ENCODE peak calls at places on chromosomes 13 and 19, in ten cellular contexts. H, J, Y, V, K, Z, W, U, F and C are unnamed samples.

GRCh38 chr19:19778666-19779065 is 42.9 kb downstream of the ZNF506 start:
- DNase-seq in F (no peak), K (no peak), V (no peak), Z (no peak), Y (no peak), J (no peak), W (no peak), U (no peak), H (no peak), C (no peak)

GRCh38 chr19:34519602-34520001 is 38.0 kb downstream of the WTIP start:
- DNase-seq in Y (no peak), H (no peak), W (no peak), U (no peak), K (no peak), Z (no peak), J (no peak), V (no peak), F (no peak), C (no peak)

GRCh38 chr19:5013761-5014160 is 44.8 kb downstream of the KDM4B start:
- DNase-seq in U (no peak), F (no peak), W (no peak), V (no peak), Y (no peak), H (no peak), Z (no peak), K (no peak), J (no peak), C (no peak)

GRCh38 chr13:112346899-112347229 is 29.3 kb upstream of the SPACA7 start:
- DNase-seq in Y (no peak), Z (no peak), J (no peak), U (no peak), K (no peak), H (no peak), F (no peak), V (no peak), W (no peak), C (no peak)

GRCh38 chr13:27124571-27124970 is 47.0 kb downstream of the USP12 start:
- DNase-seq in W (no peak), Z (no peak), J (no peak), Y (no peak), F (no peak), K (no peak), V (no peak), U (no peak), H (no peak), C (no peak)

GRCh38 chr19:3822683-3823344 is 36.6 kb upstream of the MATK start:
- DNase-seq in K (no peak), Z (no peak), W (no peak), F (no peak), U (no peak), H (no peak), J (no peak), V (no peak), Y (no peak), C (no peak)

GRCh38 chr13:41505209-41505835 is 48.0 kb downstream of the RGCC start:
- DNase-seq in F (no peak), U (no peak), J (no peak), Y (no peak), V (peak), W (no peak), K (no peak), Z (no peak), H (no peak), C (no peak)

GRCh38 chr13:114097893-114098688 is 34.3 kb downstream of the RASA3 start:
- DNase-seq in F (peak), U (no peak), H (no peak), Z (peak), K (no peak), J (no peak), V (no peak), Y (no peak), W (no peak), C (no peak)

GRCh38 chr13:110685305-110685704 is 20.6 kb downstream of the CARS2 start:
- DNase-seq in J (no peak), F (peak), W (no peak), H (no peak), Y (no peak), Z (no peak), U (no peak), V (no peak), K (no peak), C (no peak)

GRCh38 chr13:85266331-85266730 is 532.9 kb downstream of the SLITRK6 start:
- DNase-seq in W (no peak), Z (no peak), V (no peak), F (no peak), K (no peak), U (no peak), Y (no peak), J (no peak), H (no peak), C (no peak)

GRCh38 chr13:52749446-52749845 is 9.8 kb upstream of the CNMD start:
- DNase-seq in J (no peak), H (no peak), F (no peak), V (no peak), U (no peak), Y (no peak), W (no peak), K (no peak), Z (no peak), C (no peak)

GRCh38 chr13:73851104-73851503 is 283.1 kb downstream of the KLF12 start:
- DNase-seq in H (no peak), F (no peak), W (no peak), K (no peak), V (no peak), U (no peak), Y (no peak), Z (no peak), J (no peak), C (no peak)

GRCh38 chr19:18895038-18895827 is 725 bp downstream of the CERS1 start:
- DNase-seq in Z (peak), H (no peak), W (no peak), V (peak), K (peak), Y (peak), J (no peak), F (peak), U (no peak), C (no peak)

GRCh38 chr19:7773841-7774240 is 10.8 kb downstream of the CLEC4M start:
- DNase-seq in H (no peak), J (no peak), V (no peak), K (no peak), Y (no peak), W (no peak), U (no peak), F (no peak), Z (no peak), C (no peak)

GRCh38 chr13:72763411-72763810 is 18.3 kb downstream of the DIS3 start:
- DNase-seq in J (no peak), W (no peak), K (no peak), V (peak), Y (no peak), U (no peak), H (no peak), Z (no peak), F (no peak), C (no peak)

GRCh38 chr13:50677687-50678463 is 165.6 kb downstream of the DLEU7 start:
- DNase-seq in V (peak), F (no peak), K (no peak), U (no peak), Z (no peak), Y (no peak), J (no peak), H (no peak), W (no peak), C (no peak)

GRCh38 chr19:55390461-55390880 is 4.7 kb downstream of the RPL28 start:
- DNase-seq in U (no peak), Z (peak), J (no peak), V (no peak), H (no peak), K (no peak), Y (no peak), F (no peak), W (no peak), C (no peak)

GRCh38 chr13:33611016-33611805 is 206.7 kb upstream of the RFC3 start:
- DNase-seq in H (peak), Y (peak), W (peak), K (no peak), F (peak), U (no peak), Z (no peak), V (peak), J (no peak), C (no peak)

GRCh38 chr19:17679526-17680234 is 8.5 kb downstream of the UNC13A start:
- DNase-seq in K (no peak), J (no peak), W (no peak), H (no peak), Z (no peak), F (no peak), Y (no peak), V (no peak), U (no peak), C (no peak)

GRCh38 chr19:40605201-40605971 is 4.2 kb downstream of the LTBP4 start:
- DNase-seq in V (peak), Y (no peak), K (peak), H (peak), U (peak), J (no peak), F (peak), W (peak), Z (peak), C (peak)

GRCh38 chr13:32587774-32588165 is 1.5 kb downstream of the PDS5B start:
- DNase-seq in U (no peak), J (no peak), K (no peak), Y (no peak), Z (no peak), F (no peak), H (no peak), V (no peak), W (no peak), C (no peak)

GRCh38 chr13:21435710-21436151 is 23.4 kb downstream of the ZDHHC20 start:
- DNase-seq in W (peak), K (no peak), V (peak), Y (no peak), J (no peak), Z (peak), F (peak), H (peak), U (peak), C (no peak)

GRCh38 chr19:56639217-56639616 is 3.7 kb upstream of the SMIM17 start:
- DNase-seq in F (no peak), V (peak), W (no peak), K (peak), H (no peak), Y (peak), J (no peak), Z (no peak), U (no peak), C (peak)

GRCh38 chr13:69363360-69363759 is 744.3 kb upstream of the ATXN8OS start:
- DNase-seq in Z (no peak), W (no peak), J (no peak), U (no peak), F (no peak), V (no peak), Y (no peak), H (no peak), K (no peak), C (no peak)

GRCh38 chr19:5707576-5708575 is 12.1 kb downstream of the LONP1 start:
- DNase-seq in U (no peak), V (no peak), K (no peak), Y (no peak), W (no peak), F (no peak), Z (no peak), J (no peak), H (no peak), C (no peak)

GRCh38 chr19:53849237-53849676 is 18.4 kb upstream of the MYADM start:
- DNase-seq in U (no peak), J (no peak), H (peak), W (no peak), Z (no peak), F (no peak), Y (no peak), V (peak), K (no peak), C (no peak)

GRCh38 chr13:49821216-49821820 is 28.8 kb upstream of the KPNA3 start:
- DNase-seq in H (no peak), V (peak), J (no peak), K (no peak), W (no peak), Y (no peak), F (no peak), Z (no peak), U (no peak), C (peak)

GRCh38 chr13:26017196-26017921 is 34.5 kb downstream of the SHISA2 start:
- DNase-seq in Z (no peak), J (no peak), W (peak), U (no peak), K (no peak), V (peak), F (no peak), H (no peak), Y (no peak), C (peak)

GRCh38 chr13:114072421-114072820 is 60.0 kb downstream of the RASA3 start:
- DNase-seq in W (no peak), H (no peak), J (no peak), K (no peak), Y (no peak), Z (peak), U (no peak), V (no peak), F (peak), C (no peak)

GRCh38 chr13:100230813-100231575 is 142.1 kb downstream of the PCCA start:
- DNase-seq in Z (no peak), Y (no peak), F (no peak), V (no peak), H (no peak), K (peak), W (no peak), J (no peak), U (no peak), C (no peak)

GRCh38 chr13:113086031-113086750 is 19.4 kb upstream of the F7 start:
- DNase-seq in J (no peak), W (no peak), F (no peak), Z (no peak), K (no peak), U (no peak), V (no peak), H (no peak), Y (no peak), C (no peak)

GRCh38 chr19:30450101-30450500 is 77.9 kb downstream of the ZNF536 start:
- DNase-seq in Z (no peak), Y (peak), V (peak), K (peak), J (no peak), F (no peak), W (no peak), H (peak), U (no peak), C (no peak)
- H3K4me3 ChIP-seq in Z (no peak), Y (no peak), V (no peak), K (no peak), J (no peak), F (peak), W (no peak), H (peak), U (no peak), C (no peak)

GRCh38 chr19:12162513-12162881 is 399 bp upstream of the ZNF136 start:
- DNase-seq in H (no peak), K (no peak), U (no peak), J (no peak), Y (no peak), W (no peak), F (no peak), V (no peak), Z (no peak), C (no peak)
- H3K4me3 ChIP-seq in H (peak), K (peak), U (peak), J (peak), Y (peak), W (peak), F (peak), V (peak), Z (peak), C (peak)

GRCh38 chr13:53781941-53782340 is 753.3 kb downstream of the OLFM4 start:
- DNase-seq in Y (peak), K (peak), V (no peak), W (no peak), H (no peak), U (no peak), F (no peak), Z (no peak), J (no peak), C (no peak)

GRCh38 chr13:53783466-53783865 is 754.9 kb downstream of the OLFM4 start:
- DNase-seq in U (no peak), Y (no peak), Z (no peak), J (no peak), W (no peak), V (no peak), H (no peak), K (no peak), F (no peak), C (no peak)

GRCh38 chr13:53778937-53779336 is 750.3 kb downstream of the OLFM4 start:
- DNase-seq in Y (no peak), J (no peak), F (no peak), V (no peak), W (no peak), K (peak), U (no peak), H (no peak), Z (no peak), C (no peak)

GRCh38 chr13:53784331-53784730 is 755.7 kb downstream of the OLFM4 start:
- DNase-seq in U (no peak), J (no peak), Y (no peak), F (no peak), V (no peak), K (no peak), Z (no peak), H (no peak), W (no peak), C (no peak)

GRCh38 chr13:53782400-53783030 is 753.9 kb downstream of the OLFM4 start:
- DNase-seq in W (no peak), Z (no peak), K (peak), Y (peak), J (peak), U (no peak), V (peak), H (peak), F (no peak), C (peak)
- H3K4me3 ChIP-seq in W (no peak), Z (no peak), K (peak), Y (no peak), J (no peak), U (peak), V (peak), H (peak), F (no peak), C (no peak)

DNA sequence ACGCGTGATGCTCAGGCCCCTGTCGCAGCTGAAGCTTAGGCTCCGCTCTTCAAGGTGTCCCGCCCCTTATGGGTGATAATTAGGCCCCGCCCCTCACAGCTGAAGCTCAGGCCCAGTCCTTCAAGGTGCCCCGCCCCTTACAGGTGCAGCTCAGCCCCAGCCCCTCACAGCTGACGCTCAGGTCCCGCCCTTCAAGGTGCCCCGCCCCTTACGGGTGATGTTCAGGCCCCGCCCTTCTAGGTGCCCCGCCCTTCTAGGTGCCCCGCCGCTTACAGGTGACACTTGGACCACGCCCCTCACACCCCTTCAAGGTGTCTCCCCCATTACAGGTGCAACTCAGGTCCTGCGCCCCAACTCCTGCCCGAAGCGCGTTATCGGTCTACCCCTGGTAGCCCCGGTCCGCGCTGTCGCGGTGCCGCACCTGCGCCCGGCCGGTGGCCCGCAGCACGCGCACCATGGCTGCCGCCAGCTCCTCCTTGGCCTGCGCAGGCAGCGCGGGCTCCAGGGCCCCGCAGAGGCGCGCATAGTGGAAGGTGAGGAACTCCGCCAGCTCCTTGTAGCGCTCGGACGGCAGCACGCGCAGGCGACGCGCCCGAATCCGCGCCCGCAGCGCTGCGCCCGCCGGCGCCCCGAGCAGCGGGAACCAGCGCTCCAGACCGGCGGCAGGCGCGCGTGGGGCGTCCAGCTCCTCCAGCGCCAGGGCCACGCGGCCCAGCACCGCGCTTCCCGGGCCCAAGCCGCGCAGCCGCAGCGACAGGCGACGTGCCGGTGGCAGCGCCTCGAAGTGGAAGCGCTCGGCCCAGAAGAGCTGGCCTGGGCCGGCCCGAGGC is 7.3 kb downstream of the RASAL3 start:
- DNase-seq in Y (no peak), K (peak), V (no peak), Z (no peak), H (no peak), W (no peak), J (no peak), U (no peak), F (no peak), C (no peak)
- H3K4me3 ChIP-seq in Y (peak), K (peak), V (no peak), Z (no peak), H (peak), W (no peak), J (no peak), U (no peak), F (peak), C (no peak)

DNA sequence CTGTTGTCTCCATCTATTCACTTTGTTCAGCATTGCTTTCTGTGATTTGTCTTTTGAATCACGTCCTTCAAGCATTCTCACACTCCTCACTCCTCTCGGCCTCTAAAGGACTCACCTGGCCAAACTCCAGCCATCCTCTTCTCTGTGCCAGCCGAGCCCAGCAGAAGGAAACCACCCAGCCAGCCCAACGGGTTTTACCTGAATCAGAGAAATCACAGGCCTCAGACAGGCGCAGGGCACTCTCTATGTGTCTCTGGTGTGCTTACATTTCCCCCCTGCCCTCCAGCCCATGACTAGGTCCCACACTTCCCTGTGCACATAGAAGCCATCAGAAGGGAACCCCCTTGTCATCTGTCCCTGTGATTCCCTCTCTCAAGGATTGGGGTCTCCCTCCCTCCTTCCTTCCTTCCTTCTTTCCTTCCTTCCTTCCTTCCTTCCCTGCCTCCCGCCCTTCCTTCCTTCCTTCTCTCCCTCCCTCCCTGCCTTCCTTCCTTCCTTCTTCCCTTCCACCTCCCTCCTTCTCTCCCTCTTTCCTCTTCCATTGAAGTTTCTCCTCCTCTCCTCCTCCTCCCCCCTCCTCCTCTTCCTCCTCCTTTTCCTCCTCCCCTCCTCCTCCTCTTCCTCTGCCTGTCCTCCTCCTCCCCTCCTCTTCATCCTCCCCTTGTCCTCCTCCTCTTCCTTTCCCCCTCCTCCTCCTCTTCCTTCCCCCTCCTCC is 8.8 kb upstream of the ZNF541 start:
- DNase-seq in U (no peak), K (no peak), J (no peak), Z (no peak), H (no peak), W (peak), F (peak), V (no peak), Y (no peak), C (no peak)
- H3K4me3 ChIP-seq in U (peak), K (no peak), J (no peak), Z (no peak), H (no peak), W (no peak), F (no peak), V (no peak), Y (no peak), C (no peak)

DNA sequence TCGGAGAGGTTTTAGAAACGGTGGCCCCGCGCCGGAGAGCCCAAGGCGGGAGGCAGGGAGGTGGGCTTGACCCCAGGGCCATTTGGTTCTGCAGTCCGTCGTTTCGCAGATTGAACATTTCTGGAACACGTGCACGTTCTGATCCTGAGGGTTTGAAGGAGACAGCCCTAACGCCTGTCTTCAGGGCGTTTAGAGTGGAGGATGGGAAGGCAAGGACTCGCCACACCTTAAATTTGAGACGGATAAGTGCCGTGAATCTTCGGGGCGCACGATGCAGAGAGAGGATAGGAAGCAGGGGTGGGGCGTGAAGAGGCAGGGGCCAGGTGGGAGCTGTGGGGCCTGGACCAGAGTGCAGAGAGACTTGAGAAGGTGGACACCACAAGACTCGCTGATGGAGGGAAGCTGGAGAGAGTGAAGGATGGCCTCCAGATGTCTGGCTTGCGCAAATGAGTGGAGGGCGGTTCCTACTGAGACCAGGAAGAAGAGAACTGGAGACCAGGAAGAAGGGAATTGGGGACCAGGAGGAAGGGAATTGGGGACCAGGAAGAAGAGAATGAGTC is 804 bp upstream of the MIER2 start:
- DNase-seq in Z (no peak), K (no peak), H (no peak), V (no peak), F (no peak), J (no peak), Y (no peak), W (no peak), U (no peak), C (no peak)
- H3K4me3 ChIP-seq in Z (peak), K (peak), H (peak), V (no peak), F (peak), J (peak), Y (no peak), W (no peak), U (peak), C (peak)

GRCh38 chr19:2228157-2229030 is 7.7 kb downstream of the PLEKHJ1 start:
- DNase-seq in K (no peak), Z (no peak), U (no peak), Y (no peak), J (no peak), W (no peak), F (no peak), V (no peak), H (no peak), C (no peak)
- H3K4me3 ChIP-seq in K (no peak), Z (no peak), U (no peak), Y (no peak), J (no peak), W (no peak), F (no peak), V (no peak), H (no peak), C (no peak)